ENCODE peak calls at places on chromosomes 3 and 15, in seven cellular contexts. R is K562; O is stimulated activated CD8-positive, alpha-beta memory T cell treated with anti-CD3 and anti-CD28 coated beads, Interleukin-2, amount 100 ng/mL, for 1 hour; M is CD4-positive, alpha-beta memory T cell; V is T-helper 17 cell; W is AG08396; G is HTR-8/SVneo. H is an unnamed sample.

GRCh38 chr15:52095597-52096262 is 16.8 kb downstream of the BCL2L10 start:
- DNase-seq in R (no peak), O (no peak), M (no peak), V (no peak), W (peak; percentile 31), G (peak; percentile 45), H (no peak)

GRCh38 chr3:178485756-178486155 is 50.5 kb upstream of the KCNMB2 start:
- DNase-seq in R (no peak), O (no peak), M (no peak), V (no peak), W (peak; percentile 6), G (no peak), H (no peak)

GRCh38 chr3:56980798-56981390 is 79.6 kb upstream of the SPATA12 start:
- DNase-seq in R (peak; percentile 26), O (peak; percentile 12), M (no peak), V (no peak), W (peak; percentile 81), G (peak; percentile 73), H (no peak)

GRCh38 chr15:28022961-28023360 is 76.2 kb downstream of the OCA2 start:
- DNase-seq in R (no peak), O (no peak), M (no peak), V (no peak), W (no peak), G (no peak), H (no peak)

GRCh38 chr3:13019706-13020105 is 53.5 kb downstream of the IQSEC1 start:
- DNase-seq in R (no peak), O (no peak), M (no peak), V (no peak), W (no peak), G (no peak), H (no peak)

GRCh38 chr3:151550025-151550618 is 89.3 kb upstream of the IGSF10 start:
- DNase-seq in R (no peak), O (no peak), M (no peak), V (no peak), W (no peak), G (no peak), H (no peak)

GRCh38 chr3:56737001-56737400 is 53.9 kb upstream of the TASOR start:
- DNase-seq in R (peak; percentile 7), O (no peak), M (no peak), V (no peak), W (no peak), G (no peak), H (no peak)

GRCh38 chr3:25664066-25664809 is 469 bp downstream of the TOP2B start:
- DNase-seq in R (peak; percentile 77), O (peak; percentile 35), M (peak; percentile 60), V (peak; percentile 62), W (peak; percentile 60), G (no peak), H (peak; percentile 49)

GRCh38 chr15:66741646-66742045 is 39.6 kb downstream of the SMAD6 start:
- DNase-seq in R (no peak), O (no peak), M (no peak), V (no peak), W (no peak), G (no peak), H (no peak)

GRCh38 chr15:101255615-101256350 is 3.9 kb upstream of the CHSY1 start:
- DNase-seq in R (peak; percentile 94), O (no peak), M (no peak), V (no peak), W (peak; percentile 43), G (no peak), H (no peak)

GRCh38 chr15:80059786-80060489 is 462 bp downstream of the ZFAND6 start:
- DNase-seq in R (peak; percentile 83), O (no peak), M (peak; percentile 59), V (no peak), W (peak; percentile 83), G (peak; percentile 53), H (peak; percentile 45)

GRCh38 chr15:34682673-34683072 is 72.1 kb downstream of the GJD2 start:
- DNase-seq in R (no peak), O (no peak), M (no peak), V (no peak), W (peak; percentile 8), G (peak; percentile 12), H (no peak)

GRCh38 chr3:137324114-137324513 is 366.3 kb downstream of the IL20RB start:
- DNase-seq in R (no peak), O (no peak), M (no peak), V (no peak), W (no peak), G (no peak), H (no peak)

GRCh38 chr3:46861996-46862688 is 1.1 kb downstream of the MYL3 start:
- DNase-seq in R (no peak), O (no peak), M (no peak), V (peak; percentile 2), W (no peak), G (no peak), H (no peak)

GRCh38 chr3:64270143-64270542 is 44.9 kb upstream of the PRICKLE2 start:
- DNase-seq in R (no peak), O (no peak), M (no peak), V (no peak), W (no peak), G (no peak), H (no peak)

GRCh38 chr3:81425198-81425868 is 336.1 kb downstream of the GBE1 start:
- DNase-seq in R (no peak), O (no peak), M (no peak), V (no peak), W (no peak), G (no peak), H (no peak)

GRCh38 chr15:69812881-69813280 is 284.8 kb downstream of the TLE3 start:
- DNase-seq in R (peak; percentile 48), O (no peak), M (no peak), V (no peak), W (no peak), G (no peak), H (no peak)

GRCh38 chr3:10766049-10766705 is 49.9 kb upstream of the SLC6A11 start:
- DNase-seq in R (no peak), O (no peak), M (no peak), V (no peak), W (no peak), G (no peak), H (no peak)

GRCh38 chr15:49606594-49606993 is 14.0 kb downstream of the FAM227B start:
- DNase-seq in R (no peak), O (no peak), M (no peak), V (no peak), W (no peak), G (no peak), H (no peak)

GRCh38 chr3:168824107-168824506 is 728.4 kb upstream of the GOLIM4 start:
- DNase-seq in R (no peak), O (no peak), M (no peak), V (no peak), W (no peak), G (no peak), H (no peak)

GRCh38 chr3:155418426-155418825 is 124.9 kb upstream of the STRIT1 start:
- DNase-seq in R (no peak), O (no peak), M (no peak), V (no peak), W (no peak), G (no peak), H (no peak)

GRCh38 chr15:92069308-92070244 is 216.1 kb downstream of the SLCO3A1 start:
- DNase-seq in R (peak; percentile 3), O (no peak), M (no peak), V (no peak), W (peak; percentile 72), G (peak; percentile 41), H (no peak)

GRCh38 chr15:33068531-33068990 is 126.0 kb downstream of the FMN1 start:
- DNase-seq in R (no peak), O (no peak), M (no peak), V (no peak), W (peak; percentile 32), G (no peak), H (no peak)

GRCh38 chr3:57140894-57141293 is 24.3 kb downstream of the IL17RD start:
- DNase-seq in R (no peak), O (no peak), M (no peak), V (no peak), W (no peak), G (no peak), H (no peak)

GRCh38 chr3:148866261-148866660 is 1.2 kb downstream of the CPA3 start:
- DNase-seq in R (no peak), O (no peak), M (no peak), V (no peak), W (no peak), G (peak; percentile 71), H (no peak)

GRCh38 chr3:9180764-9181117 is 68.7 kb downstream of the SRGAP3 start:
- DNase-seq in R (no peak), O (no peak), M (no peak), V (no peak), W (no peak), G (no peak), H (no peak)

GRCh38 chr3:188578579-188579363 is 424.8 kb downstream of the LPP start:
- DNase-seq in R (no peak), O (no peak), M (no peak), V (no peak), W (peak; percentile 35), G (no peak), H (no peak)

GRCh38 chr15:80310776-80311175 is 58.8 kb upstream of the CTXND1 start:
- DNase-seq in R (no peak), O (no peak), M (no peak), V (no peak), W (no peak), G (no peak), H (no peak)

GRCh38 chr15:48427960-48428547 is 96.8 kb downstream of the DUT start:
- DNase-seq in R (no peak), O (no peak), M (no peak), V (no peak), W (peak; percentile 61), G (peak; percentile 15), H (no peak)

GRCh38 chr3:186653984-186654383 is 11.8 kb upstream of the HRG start:
- DNase-seq in R (peak; percentile 20), O (no peak), M (no peak), V (no peak), W (no peak), G (no peak), H (no peak)

GRCh38 chr3:66363133-66363532 is 137.7 kb downstream of the LRIG1 start:
- DNase-seq in R (no peak), O (no peak), M (no peak), V (no peak), W (no peak), G (peak; percentile 10), H (no peak)